ENCODE peak calls at places on chromosomes 13 and 19, in five cellular contexts. K, D, T, F and A are unnamed samples.
A peak's percentile ranks its signal among the peaks of the same experiment; 100 is the strongest.

GRCh38 chr19:898663-899062 is 5.4 kb downstream of the RNU6-9 start:
- DNase-seq in T (no peak), D (no peak), F (no peak), K (no peak), A (peak; percentile 90)

GRCh38 chr19:47681936-47682335 is 31.3 kb upstream of the EHD2 start:
- DNase-seq in F (no peak), D (no peak), T (no peak), K (no peak), A (no peak)

GRCh38 chr19:46480409-46480808 is 9.0 kb upstream of the PNMA8A start:
- DNase-seq in T (no peak), D (peak; percentile 70), F (no peak), K (no peak), A (no peak)

GRCh38 chr13:43698743-43699142 is 88.0 kb downstream of the ENOX1 start:
- DNase-seq in F (no peak), K (no peak), T (no peak), D (peak; percentile 16), A (no peak)

GRCh38 chr19:7130043-7130442 is 60.5 kb downstream of the ZNF557 start:
- DNase-seq in K (no peak), T (no peak), D (no peak), F (no peak), A (no peak)

GRCh38 chr19:31164666-31165265 is 184.5 kb downstream of the TSHZ3 start:
- DNase-seq in F (no peak), T (no peak), D (no peak), K (no peak), A (no peak)

GRCh38 chr19:7968796-7969559 is 25.5 kb upstream of the TIMM44 start:
- DNase-seq in D (no peak), F (no peak), K (peak; percentile 42), T (no peak), A (no peak)

GRCh38 chr19:14473915-14474578 is 1.1 kb downstream of the PTGER1 start:
- DNase-seq in F (peak; percentile 21), T (no peak), D (no peak), K (peak; percentile 75), A (no peak)

GRCh38 chr13:25232937-25233515 is 54.3 kb downstream of the MTMR6 start:
- DNase-seq in T (no peak), F (peak; percentile 65), D (no peak), K (no peak), A (no peak)

GRCh38 chr13:44064376-44064775 is 184.7 kb downstream of the LACC1 start:
- DNase-seq in D (no peak), T (no peak), F (no peak), K (no peak), A (no peak)

GRCh38 chr19:42285546-42285945 is 16.4 kb upstream of the PRR19 start:
- DNase-seq in F (no peak), T (no peak), K (no peak), D (no peak), A (no peak)

GRCh38 chr13:32881792-32882175 is 134.4 kb upstream of the KL start:
- DNase-seq in D (no peak), T (no peak), K (no peak), F (peak; percentile 54), A (no peak)

GRCh38 chr13:89490661-89491060 is 1819.5 kb downstream of the SLITRK5 start:
- DNase-seq in T (no peak), K (no peak), F (no peak), D (no peak), A (no peak)

GRCh38 chr19:4933528-4933927 is 24.2 kb downstream of the UHRF1 start:
- DNase-seq in F (peak; percentile 93), K (no peak), D (no peak), T (peak; percentile 40), A (no peak)

GRCh38 chr19:13056052-13056660 is 46.5 kb downstream of the LYL1 start:
- DNase-seq in F (peak; percentile 97), D (no peak), K (no peak), T (peak; percentile 53), A (peak; percentile 79)

GRCh38 chr13:102799544-102800144 is 725 bp downstream of the BIVM start:
- DNase-seq in D (no peak), F (no peak), K (peak; percentile 73), T (no peak), A (no peak)

GRCh38 chr13:47886314-47886713 is 114.8 kb downstream of the SUCLA2 start:
- DNase-seq in D (no peak), T (no peak), K (no peak), F (no peak), A (no peak)

GRCh38 chr13:23159587-23160240 is 21.1 kb upstream of the SGCG start:
- DNase-seq in T (no peak), K (no peak), F (no peak), D (no peak), A (no peak)

GRCh38 chr19:38168632-38169031 is 55.4 kb downstream of the DPF1 start:
- DNase-seq in F (no peak), D (no peak), T (no peak), K (no peak), A (no peak)

GRCh38 chr13:50995870-50996269 is 86.3 kb downstream of the RNASEH2B start:
- DNase-seq in T (no peak), F (no peak), K (no peak), D (no peak), A (no peak)

GRCh38 chr13:114011226-114011625 is 37.4 kb upstream of the C13orf46 start:
- DNase-seq in K (peak; percentile 27), F (no peak), T (no peak), D (no peak), A (no peak)

GRCh38 chr13:49060698-49061387 is 85.1 kb downstream of the FNDC3A start:
- DNase-seq in D (no peak), T (no peak), F (peak; percentile 23), K (no peak), A (no peak)

GRCh38 chr19:27929399-27929798 is 1283.6 kb downstream of the UQCRFS1 start:
- DNase-seq in K (no peak), D (no peak), T (no peak), F (no peak), A (no peak)

GRCh38 chr13:85806553-85807175 is 7.4 kb upstream of the SLITRK6 start:
- DNase-seq in D (peak; percentile 47), T (no peak), F (peak; percentile 72), K (no peak), A (no peak)

GRCh38 chr19:39409886-39410619 is 2.4 kb upstream of the PLEKHG2 start:
- DNase-seq in F (no peak), K (peak; percentile 93), D (no peak), T (peak; percentile 73), A (peak; percentile 77)
- TF ChIP-seq CTCF in F (no peak), K (no peak), D (peak; percentile 7), T (no peak), A (no peak)

DNA sequence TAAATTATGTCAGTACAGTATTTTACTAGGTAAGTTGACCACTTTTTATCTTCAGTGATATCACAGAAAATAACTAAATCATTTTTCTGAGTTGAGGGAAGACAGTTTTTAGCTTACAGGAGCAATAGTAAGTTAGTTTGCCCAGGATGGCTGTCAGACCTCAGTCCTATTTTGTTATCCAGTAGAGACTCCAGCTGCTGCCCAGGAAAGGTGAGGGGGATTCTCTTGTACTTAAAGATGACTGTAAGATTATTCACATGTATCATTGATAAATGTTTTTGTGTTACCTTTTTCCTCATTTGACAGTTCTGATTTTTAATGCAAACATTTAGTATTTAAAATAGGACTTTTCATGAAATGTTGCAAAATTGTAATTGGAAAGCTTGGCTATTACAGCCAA is 14.5 kb upstream of the GPR183 start:
- DNase-seq in T (no peak), D (no peak), K (no peak), F (no peak), A (no peak)
- H3K27ac ChIP-seq in T (peak overlapping the region; percentile 34), D (no peak overlapping the region), K (no peak overlapping the region), F (peak overlapping the region; percentile 60), A (peak overlapping the region; percentile 22)

GRCh38 chr13:92573467-92574057 is 653.0 kb upstream of the GPC6 start:
- DNase-seq in F (peak; percentile 9), K (no peak), D (no peak), T (no peak), A (no peak)
- TF ChIP-seq CTCF in F (peak; percentile 38), K (no peak), D (peak; percentile 13), T (no peak), A (no peak)

GRCh38 chr19:17125728-17126677 is 50.4 kb downstream of the MYO9B start:
- DNase-seq in D (no peak), K (peak; percentile 83), F (no peak), T (peak; percentile 58), A (peak; percentile 91)

GRCh38 chr19:17127671-17128070 is 52.1 kb downstream of the MYO9B start:
- DNase-seq in K (no peak), D (no peak), F (no peak), T (no peak), A (no peak)

GRCh38 chr19:17124025-17124424 is 48.4 kb downstream of the MYO9B start:
- DNase-seq in K (no peak), D (no peak), F (no peak), T (no peak), A (no peak)

GRCh38 chr19:17123041-17123440 is 47.5 kb downstream of the MYO9B start:
- DNase-seq in D (no peak), T (no peak), K (no peak), F (no peak), A (no peak)

DNA sequence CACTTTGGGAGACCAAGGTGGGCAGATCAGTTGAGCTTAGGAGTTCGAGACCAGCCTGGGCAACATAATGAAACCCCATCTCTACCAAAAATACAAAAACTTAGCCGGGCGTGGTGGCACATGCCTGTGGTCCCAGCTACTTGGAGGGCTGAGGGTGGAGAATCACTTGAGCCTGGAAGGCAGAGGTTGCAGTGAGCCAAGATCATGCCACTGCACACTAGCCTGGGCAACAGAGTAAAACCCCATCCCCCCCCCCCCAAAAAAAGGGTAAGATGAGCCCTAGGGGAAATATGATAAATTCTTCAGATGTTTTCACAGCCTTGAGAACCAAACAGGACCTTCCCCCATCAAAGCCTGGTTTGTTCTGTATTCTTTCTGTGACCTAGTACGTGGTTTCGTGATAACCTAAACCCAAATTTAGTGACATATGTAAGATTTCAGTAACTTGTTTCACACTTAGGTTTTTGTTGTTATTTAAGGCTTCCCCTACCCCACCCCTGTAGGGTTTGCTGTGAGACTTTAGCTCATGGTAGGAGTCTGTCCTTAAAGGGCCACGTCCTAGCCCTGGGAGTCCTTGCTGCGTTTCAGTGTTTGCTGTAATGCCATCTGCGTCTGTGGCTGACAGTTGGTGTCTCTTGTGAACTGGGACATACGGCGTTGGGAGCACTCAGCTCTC is 49.6 kb downstream of the MYO9B start:
- DNase-seq in F (no peak), D (no peak), K (no peak), T (no peak), A (no peak)
- H3K27ac ChIP-seq in F (no peak overlapping the region), D (no peak overlapping the region), K (peak overlapping the region; percentile 15), T (peak overlapping the region; percentile 89), A (peak overlapping the region; percentile 88)

DNA sequence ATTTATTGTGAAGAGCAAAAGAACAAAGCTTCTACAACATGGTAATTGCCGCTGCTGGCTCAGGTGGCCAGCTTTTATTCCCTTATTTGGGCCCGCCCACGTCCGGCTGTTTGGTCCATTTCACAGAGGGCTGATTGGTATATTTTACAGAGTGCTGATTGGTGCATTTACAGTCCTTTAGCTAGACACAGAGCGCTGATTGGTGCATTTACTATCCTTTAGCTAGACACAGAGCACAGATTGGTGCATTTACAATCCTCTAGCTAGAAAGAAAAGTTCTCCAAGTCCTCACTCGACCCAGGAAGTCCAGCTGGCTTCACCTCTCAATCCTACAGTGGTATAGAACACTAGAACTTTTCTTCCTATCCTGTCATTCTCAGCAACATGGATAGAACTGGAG is 33.7 kb upstream of the FARP1 start:
- DNase-seq in F (no peak), T (no peak), K (no peak), D (no peak), A (no peak)
- TF ChIP-seq CTCF in F (no peak), T (no peak), K (no peak), D (no peak), A (no peak)